ENCODE peak calls at places on chromosomes 16 and 17, in five cellular contexts. P is colonic mucosa; K is IMR-90; Z is CD8-positive, alpha-beta memory T cell; N is GM23248. F is an unnamed sample.
A peak's percentile ranks its signal among the peaks of the same experiment; 100 is the strongest.

GRCh38 chr16:57649846-57650245 is 18.3 kb upstream of the ADGRG3 start:
- DNase-seq in N (no peak), K (no peak), Z (no peak), P (no peak), F (no peak)

GRCh38 chr16:678858-679807 is 1.1 kb upstream of the STUB1 start:
- DNase-seq in N (peak; percentile 64), K (peak; percentile 30), P (peak; percentile 80), Z (peak; percentile 56), F (peak; percentile 56)

GRCh38 chr16:20102521-20102920 is 28.8 kb upstream of the GPR139 start:
- DNase-seq in K (no peak), Z (no peak), P (no peak), N (no peak), F (no peak)

GRCh38 chr17:8152112-8152775 is at the start of gene PER1:
- DNase-seq in K (peak; percentile 93), N (peak; percentile 98), Z (peak; percentile 80), P (peak; percentile 97), F (peak; percentile 91)

GRCh38 chr17:82961366-82962162 is 117.8 kb upstream of the METRNL start:
- DNase-seq in N (no peak), Z (no peak), P (no peak), K (no peak), F (no peak)

GRCh38 chr16:18816286-18816685 is 14.9 kb upstream of the ARL6IP1 start:
- DNase-seq in K (no peak), Z (no peak), N (no peak), P (no peak), F (no peak)

GRCh38 chr16:68264128-68265077 is at the start of gene SLC7A6:
- DNase-seq in K (peak; percentile 69), P (peak; percentile 82), N (peak; percentile 93), Z (peak; percentile 86), F (peak; percentile 68)

GRCh38 chr17:19021622-19022083 is 17.1 kb upstream of the FAM83G start:
- DNase-seq in N (peak; percentile 33), K (no peak), Z (no peak), P (no peak), F (no peak)

GRCh38 chr16:9033125-9033830 is 58.2 kb upstream of the HAPSTR1 start:
- DNase-seq in K (peak; percentile 71), Z (no peak), N (peak; percentile 81), P (peak; percentile 69), F (peak; percentile 78)

GRCh38 chr17:8382052-8382879 is 727 bp downstream of the RPL26 start:
- DNase-seq in Z (no peak), N (peak; percentile 42), P (no peak), K (no peak), F (peak; percentile 32)

GRCh38 chr17:9622961-9623360 is 22.4 kb upstream of the USP43 start:
- DNase-seq in N (no peak), Z (no peak), K (no peak), P (no peak), F (no peak)

GRCh38 chr16:75433732-75434413 is 570 bp upstream of the CFDP1 start:
- DNase-seq in P (peak; percentile 84), K (peak; percentile 97), N (peak; percentile 95), Z (peak; percentile 87), F (peak; percentile 98)

GRCh38 chr17:74776990-74777389 is 845 bp upstream of the NAT9 start:
- DNase-seq in P (no peak), Z (no peak), K (no peak), N (peak; percentile 20), F (no peak)
- H3K4me1 ChIP-seq in P (peaks cover 6% of the 10 kb centered on the region), Z (peaks cover 65% of the 10 kb centered on the region), K (peaks cover 10% of the 10 kb centered on the region), N (peaks cover 25% of the 10 kb centered on the region), F (peaks cover 4% of the 10 kb centered on the region)

GRCh38 chr17:47948706-47949196 is 7.4 kb downstream of the PNPO start:
- DNase-seq in P (peak; percentile 60), Z (no peak), K (no peak), N (peak; percentile 41), F (no peak)

GRCh38 chr17:47946516-47946915 is 5.1 kb downstream of the PNPO start:
- DNase-seq in N (no peak), P (no peak), K (no peak), Z (no peak), F (no peak)

GRCh38 chr17:47945529-47946508 is 4.4 kb downstream of the PNPO start:
- DNase-seq in P (no peak), N (no peak), K (no peak), Z (no peak), F (no peak)

GRCh38 chr17:47945080-47945479 is 3.7 kb downstream of the PNPO start:
- DNase-seq in P (no peak), K (no peak), Z (peak; percentile 20), N (peak; percentile 44), F (peak; percentile 58)

GRCh38 chr17:47946929-47947397 is 5.6 kb downstream of the PNPO start:
- DNase-seq in K (peak; percentile 79), Z (peak; percentile 46), P (peak; percentile 94), N (peak; percentile 84), F (peak; percentile 76)
- H3K4me1 ChIP-seq in K (peaks cover 4% of the 10 kb centered on the region), Z (peaks cover 61% of the 10 kb centered on the region), P (peaks cover 9% of the 10 kb centered on the region), N (peaks cover 5% of the 10 kb centered on the region), F (peaks cover 9% of the 10 kb centered on the region)

DNA sequence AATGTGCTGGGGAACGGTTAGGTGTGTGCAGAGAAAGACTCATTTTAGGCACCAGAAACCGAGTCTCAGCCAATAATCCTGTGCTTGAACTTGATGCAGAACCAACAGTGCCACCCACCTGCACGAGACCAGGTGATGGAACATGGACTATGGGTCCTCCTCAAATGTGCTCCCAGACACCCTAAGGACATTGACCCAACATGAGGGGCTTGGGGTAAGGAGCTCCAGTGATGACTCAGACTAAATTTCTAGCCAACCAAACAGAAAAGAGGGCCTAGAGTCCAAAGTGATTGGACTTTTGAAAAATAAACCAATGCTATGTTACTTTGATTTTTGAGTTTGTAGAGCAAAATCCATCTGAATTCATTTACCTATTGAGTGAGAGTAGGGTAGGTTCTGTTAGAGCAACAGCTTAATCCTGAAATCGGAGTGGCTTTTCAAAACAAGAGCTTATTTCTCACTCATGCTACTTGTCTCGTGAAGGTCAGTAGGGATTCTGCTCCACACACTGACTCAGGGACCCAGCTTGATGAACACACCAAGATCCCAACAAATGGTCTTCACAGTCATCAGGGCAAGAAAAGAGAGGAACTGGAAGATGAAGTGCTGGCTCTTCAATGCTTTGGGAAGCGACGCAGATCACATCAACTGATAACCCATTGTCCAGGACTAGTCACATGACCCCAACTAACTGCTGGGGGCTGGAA is 21.8 kb downstream of the FAM20A start:
- DNase-seq in P (no peak), Z (no peak), N (no peak), K (no peak), F (no peak)
- H3K4me1 ChIP-seq in P (no peaks in the 10 kb centered on the region), Z (no peaks in the 10 kb centered on the region), N (peaks cover 49% of the 10 kb centered on the region), K (no peaks in the 10 kb centered on the region), F (peaks cover 3% of the 10 kb centered on the region)

GRCh38 chr16:88755745-88756443 is 29.1 kb downstream of the PIEZO1 start:
- DNase-seq in Z (no peak), N (no peak), K (no peak), P (no peak), F (no peak)
- H3K4me1 ChIP-seq in Z (peaks cover 21% of the 10 kb centered on the region), N (peaks cover 25% of the 10 kb centered on the region), K (peaks cover 32% of the 10 kb centered on the region), P (peaks cover 16% of the 10 kb centered on the region), F (peaks cover 18% of the 10 kb centered on the region)

DNA sequence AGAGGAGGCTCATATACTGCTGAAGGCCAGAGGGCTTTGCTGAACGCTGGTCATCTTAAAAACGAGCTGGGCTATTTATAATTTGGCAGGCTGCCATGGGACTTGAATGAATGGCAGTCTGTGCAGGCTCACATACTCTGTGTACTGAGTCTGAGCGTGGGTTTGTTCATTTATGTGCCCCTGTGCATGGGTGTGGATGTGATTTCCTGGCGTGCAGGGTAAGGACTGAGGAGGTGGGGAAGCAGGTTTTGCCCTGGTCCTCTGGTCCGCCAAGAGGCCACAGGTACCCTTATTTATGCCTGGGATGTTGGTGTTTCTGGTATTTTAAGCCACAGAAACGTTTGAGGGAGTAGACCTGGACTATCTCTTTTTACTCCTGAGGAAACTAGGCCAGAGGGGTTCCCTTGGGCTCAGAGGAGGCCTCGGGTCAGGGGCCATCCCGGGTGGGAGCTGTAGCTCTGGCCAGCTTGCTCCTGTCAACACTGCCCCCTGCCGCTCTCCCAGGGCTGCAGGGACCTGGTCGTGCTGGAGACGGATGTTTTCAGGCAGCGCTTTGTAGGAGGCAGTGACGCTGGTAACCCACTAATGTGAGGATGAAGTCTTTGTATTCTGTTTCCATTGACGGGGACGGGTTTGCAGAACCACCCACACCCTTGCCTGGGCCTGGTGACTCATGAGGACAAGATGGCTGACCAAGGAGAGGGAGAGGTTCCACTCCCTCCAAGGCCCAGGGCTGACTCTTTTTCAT is 184.4 kb downstream of the MSI2 start:
- DNase-seq in K (peak; percentile 88), P (peak; percentile 59), N (peak; percentile 78), Z (peak; percentile 57), F (peak; percentile 85)
- H3K4me1 ChIP-seq in K (peaks cover 40% of the 10 kb centered on the region), P (peaks cover 8% of the 10 kb centered on the region), N (peaks cover 10% of the 10 kb centered on the region), Z (peaks cover 52% of the 10 kb centered on the region), F (no peaks in the 10 kb centered on the region)

GRCh38 chr16:79295746-79296145 is 304.8 kb downstream of the MAF start:
- DNase-seq in N (no peak), Z (no peak), P (no peak), K (no peak), F (no peak)

GRCh38 chr16:79297297-79297696 is 303.2 kb downstream of the MAF start:
- DNase-seq in K (no peak), Z (no peak), N (no peak), P (no peak), F (no peak)

GRCh38 chr16:79296491-79296890 is 304.0 kb downstream of the MAF start:
- DNase-seq in N (no peak), Z (peak; percentile 17), P (no peak), K (no peak), F (no peak)

GRCh38 chr16:79293831-79294230 is 306.7 kb downstream of the MAF start:
- DNase-seq in P (no peak), K (no peak), Z (no peak), N (no peak), F (no peak)

GRCh38 chr16:79294568-79294967 is 306.0 kb downstream of the MAF start:
- DNase-seq in N (no peak), K (no peak), Z (no peak), P (no peak), F (no peak)
- H3K4me1 ChIP-seq in N (no peaks in the 10 kb centered on the region), K (no peaks in the 10 kb centered on the region), Z (no peaks in the 10 kb centered on the region), P (no peaks in the 10 kb centered on the region), F (no peaks in the 10 kb centered on the region)

DNA sequence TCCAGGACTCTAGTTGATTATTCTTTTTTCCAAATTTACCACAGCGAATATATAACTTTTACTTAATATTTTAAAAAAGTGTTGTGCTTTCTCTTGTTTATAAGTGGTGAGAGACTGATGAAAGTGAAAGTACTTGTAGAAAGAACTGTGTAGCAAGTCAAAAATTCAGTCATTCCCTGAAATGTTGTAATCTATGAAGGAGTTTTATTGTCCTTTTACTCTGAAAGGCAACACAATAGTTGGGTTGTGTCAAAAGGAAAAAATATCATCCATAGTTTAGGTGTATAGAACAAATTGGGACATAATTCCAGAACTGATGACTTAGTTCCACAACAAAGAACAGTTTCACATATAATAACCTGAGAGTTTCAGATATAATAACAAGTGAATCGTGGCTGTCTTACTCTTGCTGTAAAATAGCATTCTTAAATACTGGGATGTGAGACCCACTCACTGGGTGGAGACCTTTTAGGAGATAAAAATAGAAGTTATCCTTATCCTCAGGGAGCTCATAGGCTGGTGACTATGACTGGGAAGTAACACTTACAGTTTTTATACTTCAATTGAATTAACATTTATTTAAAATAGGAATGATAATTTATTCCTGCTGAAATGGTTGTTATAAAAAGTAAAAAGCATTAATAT is 20.6 kb downstream of the CYB5B start:
- DNase-seq in K (peak; percentile 45), N (peak; percentile 69), Z (no peak), P (no peak), F (peak; percentile 73)
- H3K4me1 ChIP-seq in K (peaks cover 8% of the 10 kb centered on the region), N (peaks cover 42% of the 10 kb centered on the region), Z (peaks cover 19% of the 10 kb centered on the region), P (no peaks in the 10 kb centered on the region), F (peaks cover 5% of the 10 kb centered on the region)

F was measured in fibroblast of lung.